ENCODE peak calls at places on chromosomes 16 and 17, in nine cellular contexts. V is PC-3, X is MM.1S, S is endothelial cell of umbilical vein, J is hepatocyte, L is mammary epithelial cell, K is fibroblast of lung, Y is neural progenitor cell, G is OCI-LY7. C is an unnamed sample.
A peak's percentile ranks its signal among the peaks of the same experiment; 100 is the strongest.

GRCh38 chr16:57675752-57676623 is 7.9 kb downstream of the ADGRG3 start:
- DNase-seq in V (no peak), X (no peak), S (no peak), J (no peak), L (no peak), K (no peak), Y (peak; percentile 65), G (no peak), C (no peak)

GRCh38 chr16:57722651-57723050 is 12.9 kb upstream of the KATNB1 start:
- DNase-seq in V (no peak), X (no peak), S (no peak), J (no peak), L (no peak), K (no peak), Y (no peak), G (no peak), C (no peak)

GRCh38 chr17:67258836-67259468 is 14.0 kb upstream of the HELZ start:
- DNase-seq in V (no peak), X (no peak), S (no peak), J (no peak), L (no peak), K (no peak), Y (no peak), G (no peak), C (no peak)

GRCh38 chr16:17211797-17212196 is 259.0 kb downstream of the XYLT1 start:
- DNase-seq in V (no peak), X (peak; percentile 65), S (no peak), J (no peak), L (no peak), K (no peak), Y (peak; percentile 81), G (peak; percentile 77), C (no peak)

GRCh38 chr17:59618894-59619312 is 792 bp upstream of the CLTC start:
- DNase-seq in V (no peak), X (peak; percentile 92), S (no peak), J (peak; percentile 96), L (no peak), K (no peak), Y (peak; percentile 95), G (no peak), C (no peak)

GRCh38 chr17:38560503-38561318 is 45.0 kb downstream of the SRCIN1 start:
- DNase-seq in V (no peak), X (no peak), S (peak; percentile 32), J (peak; percentile 55), L (peak; percentile 14), K (peak; percentile 52), Y (peak; percentile 66), G (no peak), C (no peak)

GRCh38 chr17:41689497-41690299 is 1.0 kb downstream of the EIF1 start:
- DNase-seq in V (peak; percentile 43), X (peak; percentile 74), S (peak; percentile 71), J (peak; percentile 70), L (peak; percentile 35), K (peak; percentile 82), Y (peak; percentile 72), G (peak; percentile 86), C (peak; percentile 40)

GRCh38 chr16:89687092-89687940 is 827 bp downstream of the CDK10 start:
- DNase-seq in V (peak; percentile 34), X (peak; percentile 45), S (peak; percentile 51), J (peak; percentile 91), L (peak; percentile 60), K (peak; percentile 34), Y (peak; percentile 48), G (peak; percentile 73), C (peak; percentile 57)

GRCh38 chr16:11386791-11387546 is 41.7 kb downstream of the RMI2 start:
- DNase-seq in V (no peak), X (no peak), S (peak; percentile 13), J (peak; percentile 66), L (no peak), K (no peak), Y (peak; percentile 87), G (peak; percentile 40), C (no peak)

GRCh38 chr17:41415833-41416335 is 8.5 kb downstream of the KRT37 start:
- DNase-seq in V (no peak), X (no peak), S (no peak), J (peak; percentile 30), L (no peak), K (no peak), Y (no peak), G (no peak), C (peak; percentile 70)

GRCh38 chr17:46770818-46771600 is 47.5 kb downstream of the WNT3 start:
- DNase-seq in V (peak; percentile 84), X (no peak), S (peak; percentile 28), J (peak; percentile 83), L (no peak), K (peak; percentile 17), Y (peak; percentile 92), G (peak; percentile 31), C (peak; percentile 53)

GRCh38 chr17:31834448-31834847 is 24.6 kb downstream of the COPRS start:
- DNase-seq in V (no peak), X (peak; percentile 79), S (no peak), J (no peak), L (no peak), K (no peak), Y (no peak), G (no peak), C (no peak)

GRCh38 chr17:676060-676745 is 38.4 kb downstream of the VPS53 start:
- DNase-seq in V (no peak), X (no peak), S (peak; percentile 75), J (no peak), L (no peak), K (peak; percentile 92), Y (no peak), G (no peak), C (no peak)

GRCh38 chr16:89248196-89249005 is 30.9 kb downstream of the ZNF778 start:
- DNase-seq in V (no peak), X (no peak), S (no peak), J (no peak), L (no peak), K (no peak), Y (no peak), G (no peak), C (no peak)

DNA sequence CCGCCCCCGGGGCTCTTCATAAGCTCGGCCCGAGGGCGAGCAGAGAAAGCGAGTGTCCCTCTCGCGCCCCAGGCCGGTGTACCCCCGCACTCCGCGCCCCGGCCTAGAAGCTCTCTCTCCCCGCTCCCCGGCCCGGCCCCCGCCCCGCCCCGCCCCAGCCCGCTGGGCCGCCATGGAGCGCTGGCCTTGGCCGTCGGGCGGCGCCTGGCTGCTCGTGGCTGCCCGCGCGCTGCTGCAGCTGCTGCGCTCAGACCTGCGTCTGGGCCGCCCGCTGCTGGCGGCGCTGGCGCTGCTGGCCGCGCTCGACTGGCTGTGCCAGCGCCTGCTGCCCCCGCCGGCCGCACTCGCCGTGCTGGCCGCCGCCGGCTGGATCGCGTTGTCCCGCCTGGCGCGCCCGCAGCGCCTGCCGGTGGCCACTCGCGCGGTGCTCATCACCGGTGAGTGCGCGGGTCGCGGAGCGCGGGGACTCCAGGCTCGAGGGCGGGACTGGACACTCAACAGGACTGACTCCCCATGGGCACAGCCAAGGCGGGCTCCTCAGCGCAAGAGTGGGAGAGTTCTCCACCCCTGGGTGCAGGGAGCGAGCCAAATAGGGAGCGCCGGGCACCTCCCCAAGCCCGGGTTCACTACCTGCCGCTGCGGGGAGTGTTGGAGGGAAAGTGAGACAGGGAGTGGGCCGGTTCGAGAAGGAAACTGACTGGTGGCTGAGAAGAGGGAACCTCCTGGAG is at the start of gene HSD11B2:
- DNase-seq in V (peak; percentile 59), X (peak; percentile 43), S (peak; percentile 57), J (peak; percentile 88), L (peak; percentile 59), K (peak; percentile 36), Y (peak; percentile 91), G (no peak), C (peak; percentile 76)
- TF ChIP-seq CTCF in V (no peak), X (no peak), S (peak; percentile 3), J (peak; percentile 1), L (no peak), K (no peak), Y (peak; percentile 21), G (no peak), C (no peak)

DNA sequence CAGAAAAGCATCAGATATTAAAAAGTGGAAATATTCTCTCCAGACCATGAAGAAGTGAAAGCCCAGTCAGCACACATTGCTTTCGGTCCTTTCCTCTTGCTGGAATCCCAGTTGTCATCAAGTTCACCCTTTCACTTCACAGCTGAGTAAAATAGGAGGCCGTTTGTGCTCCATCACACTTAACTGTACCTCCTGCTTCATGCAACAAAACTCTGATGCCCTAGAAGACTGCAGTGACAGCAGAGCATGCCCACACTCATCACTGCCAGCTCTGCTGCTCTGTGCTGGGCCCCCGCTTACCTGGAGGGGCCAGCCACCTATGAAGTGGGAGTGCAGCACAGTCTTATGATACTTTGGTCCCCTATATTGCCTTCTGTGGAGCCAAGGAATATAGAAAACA is 62.5 kb downstream of the N4BP1 start:
- DNase-seq in V (no peak), X (no peak), S (no peak), J (no peak), L (no peak), K (no peak), Y (no peak), G (no peak), C (no peak)
- H3K79me2 ChIP-seq in V (no peaks in the 10 kb centered on the region), X (peaks cover 28% of the 10 kb centered on the region), S (no peaks in the 10 kb centered on the region), J (peaks cover 27% of the 10 kb centered on the region), L (peaks cover 18% of the 10 kb centered on the region), K (no peaks in the 10 kb centered on the region), Y (peaks cover 4% of the 10 kb centered on the region), G (no peaks in the 10 kb centered on the region), C (no peaks in the 10 kb centered on the region)

GRCh38 chr16:2090819-2091721 is 43.3 kb downstream of the TSC2 start:
- DNase-seq in V (peak; percentile 84), X (no peak), S (peak; percentile 77), J (peak; percentile 95), L (no peak), K (peak; percentile 54), Y (peak; percentile 96), G (peak; percentile 57), C (peak; percentile 98)
- TF ChIP-seq CTCF in V (peak; percentile 55), X (no peak), S (peak; percentile 47), J (peak; percentile 41), L (no peak), K (no peak), Y (peak; percentile 52), G (no peak), C (peak; percentile 55)

GRCh38 chr17:61974115-61974514 is 46.3 kb upstream of the INTS2 start:
- DNase-seq in V (no peak), X (no peak), S (no peak), J (no peak), L (no peak), K (no peak), Y (no peak), G (no peak), C (no peak)
- H3K79me2 ChIP-seq in V (peaks cover 45% of the 10 kb centered on the region), X (peaks cover 27% of the 10 kb centered on the region), S (peaks cover 5% of the 10 kb centered on the region), J (peaks cover 60% of the 10 kb centered on the region), L (peaks cover 33% of the 10 kb centered on the region), K (peaks cover 3% of the 10 kb centered on the region), Y (peaks cover 59% of the 10 kb centered on the region), G (peaks cover 31% of the 10 kb centered on the region), C (no peaks in the 10 kb centered on the region)